ENCODE peak calls at places on chromosomes 12 and 14, in nine cellular contexts. One of them, this sample, is unnamed.

GRCh38 chr14:29993148-29993547 is 65.5 kb upstream of the PRKD1 start:
- DNase-seq in choroid plexus epithelial cell: no peak
- DNase-seq in CD8-positive, alpha-beta T cell: no peak
- DNase-seq in stimulated activated CD4-positive, alpha-beta T cell treated with anti-CD3 and anti-CD28 coated beads, Interleukin-15, amount 100 ng/mL, for 48 hours: no peak
- DNase-seq in lower lobe of right lung: no peak
- DNase-seq in lung: no peak
- DNase-seq in GM03348: no peak
- DNase-seq in stimulated activated CD8-positive, alpha-beta memory T cell treated with anti-CD3 and anti-CD28 coated beads, Interleukin-4, amount 100 ng/mL, for 1 hour: no peak
- DNase-seq in bronchial epithelial cell: no peak
- DNase-seq in this sample: no peak

GRCh38 chr14:60091550-60092511 is at the start of gene PCNX4:
- DNase-seq in bronchial epithelial cell: peak
- DNase-seq in lung: peak
- DNase-seq in stimulated activated CD8-positive, alpha-beta memory T cell treated with anti-CD3 and anti-CD28 coated beads, Interleukin-4, amount 100 ng/mL, for 1 hour: peak
- DNase-seq in GM03348: peak
- DNase-seq in stimulated activated CD4-positive, alpha-beta T cell treated with anti-CD3 and anti-CD28 coated beads, Interleukin-15, amount 100 ng/mL, for 48 hours: peak
- DNase-seq in choroid plexus epithelial cell: peak
- DNase-seq in lower lobe of right lung: peak
- DNase-seq in CD8-positive, alpha-beta T cell: peak
- DNase-seq in this sample: peak

GRCh38 chr12:120865094-120865493 is 39.1 kb downstream of the SPPL3 start:
- DNase-seq in lung: no peak
- DNase-seq in bronchial epithelial cell: no peak
- DNase-seq in lower lobe of right lung: no peak
- DNase-seq in stimulated activated CD4-positive, alpha-beta T cell treated with anti-CD3 and anti-CD28 coated beads, Interleukin-15, amount 100 ng/mL, for 48 hours: no peak
- DNase-seq in stimulated activated CD8-positive, alpha-beta memory T cell treated with anti-CD3 and anti-CD28 coated beads, Interleukin-4, amount 100 ng/mL, for 1 hour: no peak
- DNase-seq in GM03348: no peak
- DNase-seq in CD8-positive, alpha-beta T cell: no peak
- DNase-seq in choroid plexus epithelial cell: no peak
- DNase-seq in this sample: no peak

GRCh38 chr12:1716911-1717310 is 26.0 kb downstream of the ADIPOR2 start:
- DNase-seq in bronchial epithelial cell: no peak
- DNase-seq in stimulated activated CD8-positive, alpha-beta memory T cell treated with anti-CD3 and anti-CD28 coated beads, Interleukin-4, amount 100 ng/mL, for 1 hour: no peak
- DNase-seq in stimulated activated CD4-positive, alpha-beta T cell treated with anti-CD3 and anti-CD28 coated beads, Interleukin-15, amount 100 ng/mL, for 48 hours: no peak
- DNase-seq in lower lobe of right lung: no peak
- DNase-seq in CD8-positive, alpha-beta T cell: no peak
- DNase-seq in lung: no peak
- DNase-seq in choroid plexus epithelial cell: peak
- DNase-seq in GM03348: no peak
- DNase-seq in this sample: no peak

GRCh38 chr12:124855275-124855957 is 8.2 kb downstream of the SCARB1 start:
- DNase-seq in stimulated activated CD8-positive, alpha-beta memory T cell treated with anti-CD3 and anti-CD28 coated beads, Interleukin-4, amount 100 ng/mL, for 1 hour: no peak
- DNase-seq in GM03348: no peak
- DNase-seq in lung: no peak
- DNase-seq in lower lobe of right lung: no peak
- DNase-seq in bronchial epithelial cell: no peak
- DNase-seq in CD8-positive, alpha-beta T cell: no peak
- DNase-seq in choroid plexus epithelial cell: no peak
- DNase-seq in stimulated activated CD4-positive, alpha-beta T cell treated with anti-CD3 and anti-CD28 coated beads, Interleukin-15, amount 100 ng/mL, for 48 hours: no peak
- DNase-seq in this sample: no peak

GRCh38 chr12:116384629-116385485 is 107.4 kb upstream of the MED13L start:
- DNase-seq in lower lobe of right lung: no peak
- DNase-seq in lung: no peak
- DNase-seq in stimulated activated CD4-positive, alpha-beta T cell treated with anti-CD3 and anti-CD28 coated beads, Interleukin-15, amount 100 ng/mL, for 48 hours: no peak
- DNase-seq in GM03348: peak
- DNase-seq in CD8-positive, alpha-beta T cell: no peak
- DNase-seq in choroid plexus epithelial cell: peak
- DNase-seq in stimulated activated CD8-positive, alpha-beta memory T cell treated with anti-CD3 and anti-CD28 coated beads, Interleukin-4, amount 100 ng/mL, for 1 hour: no peak
- DNase-seq in bronchial epithelial cell: peak
- DNase-seq in this sample: no peak

GRCh38 chr12:66699738-66700482 is 21.0 kb upstream of the GRIP1 start:
- DNase-seq in lower lobe of right lung: no peak
- DNase-seq in choroid plexus epithelial cell: no peak
- DNase-seq in CD8-positive, alpha-beta T cell: no peak
- DNase-seq in bronchial epithelial cell: no peak
- DNase-seq in GM03348: no peak
- DNase-seq in lung: no peak
- DNase-seq in stimulated activated CD8-positive, alpha-beta memory T cell treated with anti-CD3 and anti-CD28 coated beads, Interleukin-4, amount 100 ng/mL, for 1 hour: no peak
- DNase-seq in stimulated activated CD4-positive, alpha-beta T cell treated with anti-CD3 and anti-CD28 coated beads, Interleukin-15, amount 100 ng/mL, for 48 hours: no peak
- DNase-seq in this sample: no peak

GRCh38 chr14:83006071-83006670 is 1472.5 kb upstream of the SEL1L start:
- DNase-seq in stimulated activated CD8-positive, alpha-beta memory T cell treated with anti-CD3 and anti-CD28 coated beads, Interleukin-4, amount 100 ng/mL, for 1 hour: no peak
- DNase-seq in choroid plexus epithelial cell: no peak
- DNase-seq in lung: peak
- DNase-seq in stimulated activated CD4-positive, alpha-beta T cell treated with anti-CD3 and anti-CD28 coated beads, Interleukin-15, amount 100 ng/mL, for 48 hours: no peak
- DNase-seq in lower lobe of right lung: no peak
- DNase-seq in GM03348: no peak
- DNase-seq in bronchial epithelial cell: no peak
- DNase-seq in CD8-positive, alpha-beta T cell: no peak
- DNase-seq in this sample: peak

GRCh38 chr14:99682809-99683618 is 1.1 kb upstream of the CYP46A1 start:
- DNase-seq in lung: peak
- DNase-seq in CD8-positive, alpha-beta T cell: peak
- DNase-seq in lower lobe of right lung: peak
- DNase-seq in GM03348: peak
- DNase-seq in bronchial epithelial cell: peak
- DNase-seq in choroid plexus epithelial cell: peak
- DNase-seq in stimulated activated CD8-positive, alpha-beta memory T cell treated with anti-CD3 and anti-CD28 coated beads, Interleukin-4, amount 100 ng/mL, for 1 hour: peak
- DNase-seq in stimulated activated CD4-positive, alpha-beta T cell treated with anti-CD3 and anti-CD28 coated beads, Interleukin-15, amount 100 ng/mL, for 48 hours: peak
- DNase-seq in this sample: peak

GRCh38 chr12:104182144-104182543 is 33.4 kb upstream of the TXNRD1 start:
- DNase-seq in stimulated activated CD8-positive, alpha-beta memory T cell treated with anti-CD3 and anti-CD28 coated beads, Interleukin-4, amount 100 ng/mL, for 1 hour: no peak
- DNase-seq in bronchial epithelial cell: no peak
- DNase-seq in CD8-positive, alpha-beta T cell: no peak
- DNase-seq in lung: peak
- DNase-seq in lower lobe of right lung: no peak
- DNase-seq in GM03348: peak
- DNase-seq in stimulated activated CD4-positive, alpha-beta T cell treated with anti-CD3 and anti-CD28 coated beads, Interleukin-15, amount 100 ng/mL, for 48 hours: no peak
- DNase-seq in choroid plexus epithelial cell: peak
- DNase-seq in this sample: peak

GRCh38 chr12:10331642-10332239 is 24.1 kb downstream of the KLRD1 start:
- DNase-seq in CD8-positive, alpha-beta T cell: no peak
- DNase-seq in bronchial epithelial cell: peak
- DNase-seq in lung: no peak
- DNase-seq in stimulated activated CD8-positive, alpha-beta memory T cell treated with anti-CD3 and anti-CD28 coated beads, Interleukin-4, amount 100 ng/mL, for 1 hour: no peak
- DNase-seq in stimulated activated CD4-positive, alpha-beta T cell treated with anti-CD3 and anti-CD28 coated beads, Interleukin-15, amount 100 ng/mL, for 48 hours: no peak
- DNase-seq in GM03348: peak
- DNase-seq in lower lobe of right lung: no peak
- DNase-seq in choroid plexus epithelial cell: peak
- DNase-seq in this sample: no peak

GRCh38 chr14:31319701-31320100 is 100.6 kb downstream of the HEATR5A start:
- DNase-seq in stimulated activated CD4-positive, alpha-beta T cell treated with anti-CD3 and anti-CD28 coated beads, Interleukin-15, amount 100 ng/mL, for 48 hours: no peak
- DNase-seq in lung: no peak
- DNase-seq in stimulated activated CD8-positive, alpha-beta memory T cell treated with anti-CD3 and anti-CD28 coated beads, Interleukin-4, amount 100 ng/mL, for 1 hour: no peak
- DNase-seq in CD8-positive, alpha-beta T cell: no peak
- DNase-seq in bronchial epithelial cell: no peak
- DNase-seq in lower lobe of right lung: no peak
- DNase-seq in GM03348: no peak
- DNase-seq in choroid plexus epithelial cell: no peak
- DNase-seq in this sample: no peak

GRCh38 chr12:31726575-31726974 is 2.2 kb downstream of the AMN1 start:
- DNase-seq in GM03348: no peak
- DNase-seq in choroid plexus epithelial cell: no peak
- DNase-seq in stimulated activated CD4-positive, alpha-beta T cell treated with anti-CD3 and anti-CD28 coated beads, Interleukin-15, amount 100 ng/mL, for 48 hours: no peak
- DNase-seq in lung: no peak
- DNase-seq in bronchial epithelial cell: no peak
- DNase-seq in lower lobe of right lung: no peak
- DNase-seq in stimulated activated CD8-positive, alpha-beta memory T cell treated with anti-CD3 and anti-CD28 coated beads, Interleukin-4, amount 100 ng/mL, for 1 hour: no peak
- DNase-seq in CD8-positive, alpha-beta T cell: no peak
- DNase-seq in this sample: no peak

GRCh38 chr14:73789996-73790581 is 61.5 kb upstream of the PTGR2 start:
- DNase-seq in lower lobe of right lung: no peak
- DNase-seq in stimulated activated CD8-positive, alpha-beta memory T cell treated with anti-CD3 and anti-CD28 coated beads, Interleukin-4, amount 100 ng/mL, for 1 hour: no peak
- DNase-seq in lung: peak
- DNase-seq in CD8-positive, alpha-beta T cell: no peak
- DNase-seq in stimulated activated CD4-positive, alpha-beta T cell treated with anti-CD3 and anti-CD28 coated beads, Interleukin-15, amount 100 ng/mL, for 48 hours: no peak
- DNase-seq in GM03348: peak
- DNase-seq in choroid plexus epithelial cell: peak
- DNase-seq in bronchial epithelial cell: peak
- DNase-seq in this sample: no peak

GRCh38 chr12:80837342-80837978 is 100.3 kb downstream of the LIN7A start:
- DNase-seq in CD8-positive, alpha-beta T cell: no peak
- DNase-seq in choroid plexus epithelial cell: peak
- DNase-seq in lung: no peak
- DNase-seq in GM03348: peak
- DNase-seq in stimulated activated CD8-positive, alpha-beta memory T cell treated with anti-CD3 and anti-CD28 coated beads, Interleukin-4, amount 100 ng/mL, for 1 hour: no peak
- DNase-seq in bronchial epithelial cell: peak
- DNase-seq in stimulated activated CD4-positive, alpha-beta T cell treated with anti-CD3 and anti-CD28 coated beads, Interleukin-15, amount 100 ng/mL, for 48 hours: no peak
- DNase-seq in lower lobe of right lung: no peak
- DNase-seq in this sample: no peak

GRCh38 chr14:105385698-105386365 is 12.5 kb upstream of the TEX22 start:
- DNase-seq in bronchial epithelial cell: no peak
- DNase-seq in stimulated activated CD8-positive, alpha-beta memory T cell treated with anti-CD3 and anti-CD28 coated beads, Interleukin-4, amount 100 ng/mL, for 1 hour: no peak
- DNase-seq in lung: no peak
- DNase-seq in CD8-positive, alpha-beta T cell: no peak
- DNase-seq in lower lobe of right lung: no peak
- DNase-seq in stimulated activated CD4-positive, alpha-beta T cell treated with anti-CD3 and anti-CD28 coated beads, Interleukin-15, amount 100 ng/mL, for 48 hours: no peak
- DNase-seq in GM03348: no peak
- DNase-seq in choroid plexus epithelial cell: no peak
- DNase-seq in this sample: no peak

GRCh38 chr12:13347241-13348043 is 150.9 kb downstream of the EMP1 start:
- DNase-seq in GM03348: peak
- DNase-seq in choroid plexus epithelial cell: peak
- DNase-seq in stimulated activated CD8-positive, alpha-beta memory T cell treated with anti-CD3 and anti-CD28 coated beads, Interleukin-4, amount 100 ng/mL, for 1 hour: no peak
- DNase-seq in lung: no peak
- DNase-seq in lower lobe of right lung: no peak
- DNase-seq in bronchial epithelial cell: peak
- DNase-seq in CD8-positive, alpha-beta T cell: no peak
- DNase-seq in stimulated activated CD4-positive, alpha-beta T cell treated with anti-CD3 and anti-CD28 coated beads, Interleukin-15, amount 100 ng/mL, for 48 hours: peak
- DNase-seq in this sample: no peak

GRCh38 chr14:39472078-39472477 is 39.8 kb upstream of the FBXO33 start:
- DNase-seq in lung: no peak
- DNase-seq in GM03348: no peak
- DNase-seq in bronchial epithelial cell: no peak
- DNase-seq in stimulated activated CD8-positive, alpha-beta memory T cell treated with anti-CD3 and anti-CD28 coated beads, Interleukin-4, amount 100 ng/mL, for 1 hour: no peak
- DNase-seq in choroid plexus epithelial cell: no peak
- DNase-seq in stimulated activated CD4-positive, alpha-beta T cell treated with anti-CD3 and anti-CD28 coated beads, Interleukin-15, amount 100 ng/mL, for 48 hours: no peak
- DNase-seq in lower lobe of right lung: no peak
- DNase-seq in CD8-positive, alpha-beta T cell: no peak
- DNase-seq in this sample: no peak

GRCh38 chr12:57214398-57214781 is 2.2 kb upstream of the NXPH4 start:
- DNase-seq in lung: peak
- DNase-seq in CD8-positive, alpha-beta T cell: peak
- DNase-seq in bronchial epithelial cell: peak
- DNase-seq in choroid plexus epithelial cell: peak
- DNase-seq in stimulated activated CD4-positive, alpha-beta T cell treated with anti-CD3 and anti-CD28 coated beads, Interleukin-15, amount 100 ng/mL, for 48 hours: no peak
- DNase-seq in GM03348: peak
- DNase-seq in stimulated activated CD8-positive, alpha-beta memory T cell treated with anti-CD3 and anti-CD28 coated beads, Interleukin-4, amount 100 ng/mL, for 1 hour: peak
- DNase-seq in lower lobe of right lung: no peak
- DNase-seq in this sample: peak

GRCh38 chr12:132194556-132194955 is 50.3 kb downstream of the NOC4L start:
- DNase-seq in GM03348: no peak
- DNase-seq in lung: no peak
- DNase-seq in CD8-positive, alpha-beta T cell: no peak
- DNase-seq in stimulated activated CD4-positive, alpha-beta T cell treated with anti-CD3 and anti-CD28 coated beads, Interleukin-15, amount 100 ng/mL, for 48 hours: no peak
- DNase-seq in choroid plexus epithelial cell: no peak
- DNase-seq in bronchial epithelial cell: no peak
- DNase-seq in stimulated activated CD8-positive, alpha-beta memory T cell treated with anti-CD3 and anti-CD28 coated beads, Interleukin-4, amount 100 ng/mL, for 1 hour: no peak
- DNase-seq in lower lobe of right lung: no peak
- DNase-seq in this sample: no peak

GRCh38 chr12:57090456-57090855 is 1.5 kb downstream of the NAB2 start:
- DNase-seq in stimulated activated CD8-positive, alpha-beta memory T cell treated with anti-CD3 and anti-CD28 coated beads, Interleukin-4, amount 100 ng/mL, for 1 hour: no peak
- DNase-seq in bronchial epithelial cell: no peak
- DNase-seq in CD8-positive, alpha-beta T cell: no peak
- DNase-seq in choroid plexus epithelial cell: no peak
- DNase-seq in lung: no peak
- DNase-seq in stimulated activated CD4-positive, alpha-beta T cell treated with anti-CD3 and anti-CD28 coated beads, Interleukin-15, amount 100 ng/mL, for 48 hours: no peak
- DNase-seq in lower lobe of right lung: no peak
- DNase-seq in GM03348: no peak
- DNase-seq in this sample: no peak

GRCh38 chr12:90233168-90234100 is 524.8 kb upstream of the ATP2B1 start:
- DNase-seq in stimulated activated CD4-positive, alpha-beta T cell treated with anti-CD3 and anti-CD28 coated beads, Interleukin-15, amount 100 ng/mL, for 48 hours: no peak
- DNase-seq in lower lobe of right lung: no peak
- DNase-seq in GM03348: peak
- DNase-seq in CD8-positive, alpha-beta T cell: no peak
- DNase-seq in choroid plexus epithelial cell: peak
- DNase-seq in lung: no peak
- DNase-seq in stimulated activated CD8-positive, alpha-beta memory T cell treated with anti-CD3 and anti-CD28 coated beads, Interleukin-4, amount 100 ng/mL, for 1 hour: no peak
- DNase-seq in bronchial epithelial cell: peak
- DNase-seq in this sample: no peak

GRCh38 chr12:68490476-68490875 is 120.2 kb upstream of the RAP1B start:
- DNase-seq in GM03348: no peak
- DNase-seq in choroid plexus epithelial cell: no peak
- DNase-seq in CD8-positive, alpha-beta T cell: no peak
- DNase-seq in bronchial epithelial cell: no peak
- DNase-seq in stimulated activated CD4-positive, alpha-beta T cell treated with anti-CD3 and anti-CD28 coated beads, Interleukin-15, amount 100 ng/mL, for 48 hours: no peak
- DNase-seq in lower lobe of right lung: no peak
- DNase-seq in lung: no peak
- DNase-seq in stimulated activated CD8-positive, alpha-beta memory T cell treated with anti-CD3 and anti-CD28 coated beads, Interleukin-4, amount 100 ng/mL, for 1 hour: no peak
- DNase-seq in this sample: no peak

GRCh38 chr12:84079621-84080020 is 833.0 kb downstream of the SLC6A15 start:
- DNase-seq in stimulated activated CD4-positive, alpha-beta T cell treated with anti-CD3 and anti-CD28 coated beads, Interleukin-15, amount 100 ng/mL, for 48 hours: no peak
- DNase-seq in GM03348: peak
- DNase-seq in lung: no peak
- DNase-seq in CD8-positive, alpha-beta T cell: no peak
- DNase-seq in choroid plexus epithelial cell: peak
- DNase-seq in bronchial epithelial cell: peak
- DNase-seq in stimulated activated CD8-positive, alpha-beta memory T cell treated with anti-CD3 and anti-CD28 coated beads, Interleukin-4, amount 100 ng/mL, for 1 hour: no peak
- DNase-seq in lower lobe of right lung: no peak
- DNase-seq in this sample: no peak

GRCh38 chr12:128976120-128976519 is 122.8 kb downstream of the GLT1D1 start:
- DNase-seq in stimulated activated CD4-positive, alpha-beta T cell treated with anti-CD3 and anti-CD28 coated beads, Interleukin-15, amount 100 ng/mL, for 48 hours: no peak
- DNase-seq in lower lobe of right lung: peak
- DNase-seq in CD8-positive, alpha-beta T cell: no peak
- DNase-seq in bronchial epithelial cell: no peak
- DNase-seq in lung: peak
- DNase-seq in stimulated activated CD8-positive, alpha-beta memory T cell treated with anti-CD3 and anti-CD28 coated beads, Interleukin-4, amount 100 ng/mL, for 1 hour: no peak
- DNase-seq in GM03348: no peak
- DNase-seq in choroid plexus epithelial cell: peak
- DNase-seq in this sample: no peak

GRCh38 chr14:34502826-34503225 is 36.7 kb downstream of the EAPP start:
- DNase-seq in choroid plexus epithelial cell: peak
- DNase-seq in stimulated activated CD8-positive, alpha-beta memory T cell treated with anti-CD3 and anti-CD28 coated beads, Interleukin-4, amount 100 ng/mL, for 1 hour: no peak
- DNase-seq in stimulated activated CD4-positive, alpha-beta T cell treated with anti-CD3 and anti-CD28 coated beads, Interleukin-15, amount 100 ng/mL, for 48 hours: no peak
- DNase-seq in lung: no peak
- DNase-seq in CD8-positive, alpha-beta T cell: no peak
- DNase-seq in bronchial epithelial cell: no peak
- DNase-seq in lower lobe of right lung: no peak
- DNase-seq in GM03348: no peak
- DNase-seq in this sample: no peak

GRCh38 chr12:131829351-131829794 is 1.2 kb downstream of the MMP17 start:
- DNase-seq in stimulated activated CD4-positive, alpha-beta T cell treated with anti-CD3 and anti-CD28 coated beads, Interleukin-15, amount 100 ng/mL, for 48 hours: no peak
- DNase-seq in GM03348: peak
- DNase-seq in bronchial epithelial cell: no peak
- DNase-seq in choroid plexus epithelial cell: peak
- DNase-seq in stimulated activated CD8-positive, alpha-beta memory T cell treated with anti-CD3 and anti-CD28 coated beads, Interleukin-4, amount 100 ng/mL, for 1 hour: no peak
- DNase-seq in CD8-positive, alpha-beta T cell: no peak
- DNase-seq in lower lobe of right lung: no peak
- DNase-seq in lung: no peak
- DNase-seq in this sample: no peak

GRCh38 chr14:100816950-100817901 is 8.7 kb upstream of the MEG3 start:
- DNase-seq in bronchial epithelial cell: no peak
- DNase-seq in lung: no peak
- DNase-seq in stimulated activated CD8-positive, alpha-beta memory T cell treated with anti-CD3 and anti-CD28 coated beads, Interleukin-4, amount 100 ng/mL, for 1 hour: no peak
- DNase-seq in choroid plexus epithelial cell: no peak
- DNase-seq in stimulated activated CD4-positive, alpha-beta T cell treated with anti-CD3 and anti-CD28 coated beads, Interleukin-15, amount 100 ng/mL, for 48 hours: no peak
- DNase-seq in GM03348: no peak
- DNase-seq in CD8-positive, alpha-beta T cell: no peak
- DNase-seq in lower lobe of right lung: no peak
- DNase-seq in this sample: no peak

GRCh38 chr14:67665886-67666285 is 8.5 kb downstream of the VTI1B start:
- DNase-seq in lung: no peak
- DNase-seq in choroid plexus epithelial cell: peak
- DNase-seq in CD8-positive, alpha-beta T cell: no peak
- DNase-seq in bronchial epithelial cell: peak
- DNase-seq in GM03348: peak
- DNase-seq in stimulated activated CD4-positive, alpha-beta T cell treated with anti-CD3 and anti-CD28 coated beads, Interleukin-15, amount 100 ng/mL, for 48 hours: no peak
- DNase-seq in lower lobe of right lung: no peak
- DNase-seq in stimulated activated CD8-positive, alpha-beta memory T cell treated with anti-CD3 and anti-CD28 coated beads, Interleukin-4, amount 100 ng/mL, for 1 hour: no peak
- DNase-seq in this sample: no peak

GRCh38 chr14:98198385-98198784 is 1073.6 kb downstream of the BCL11B start:
- DNase-seq in choroid plexus epithelial cell: no peak
- DNase-seq in stimulated activated CD4-positive, alpha-beta T cell treated with anti-CD3 and anti-CD28 coated beads, Interleukin-15, amount 100 ng/mL, for 48 hours: no peak
- DNase-seq in bronchial epithelial cell: peak
- DNase-seq in lower lobe of right lung: no peak
- DNase-seq in CD8-positive, alpha-beta T cell: peak
- DNase-seq in stimulated activated CD8-positive, alpha-beta memory T cell treated with anti-CD3 and anti-CD28 coated beads, Interleukin-4, amount 100 ng/mL, for 1 hour: peak
- DNase-seq in lung: no peak
- DNase-seq in GM03348: no peak
- DNase-seq in this sample: no peak

This sample was measured in stomach.